ENCODE peak calls at places on chromosomes 5 and 9, in four cellular contexts. S, I, H and X are unnamed samples.

GRCh38 chr5:40046792-40047191 is 622.0 kb upstream of the DAB2 start:
- DNase-seq in S (no peak), I (peak), H (no peak), X (no peak)

GRCh38 chr5:90558344-90559192 is at the start of gene ADGRV1:
- DNase-seq in S (peak), I (peak), H (no peak), X (no peak)

GRCh38 chr9:21770877-21771560 is 31.4 kb upstream of the MTAP start:
- DNase-seq in S (no peak), I (peak), H (no peak), X (no peak)

GRCh38 chr5:128349044-128349629 is 188.9 kb downstream of the FBN2 start:
- DNase-seq in S (no peak), I (no peak), H (no peak), X (no peak)

GRCh38 chr9:32161720-32162119 is 222.7 kb upstream of the ACO1 start:
- DNase-seq in S (no peak), I (no peak), H (no peak), X (no peak)

GRCh38 chr9:135015565-135015964 is 71.9 kb upstream of the OLFM1 start:
- DNase-seq in S (no peak), I (no peak), H (no peak), X (no peak)

GRCh38 chr5:168916852-168917251 is 337.7 kb upstream of the PANK3 start:
- DNase-seq in S (no peak), I (peak), H (no peak), X (no peak)

GRCh38 chr9:22052376-22052945 is 43.4 kb upstream of the CDKN2B start:
- DNase-seq in S (no peak), I (peak), H (no peak), X (no peak)

GRCh38 chr9:89604463-89605180 is at the start of gene GADD45G:
- DNase-seq in S (peak), I (peak), H (peak), X (peak)

GRCh38 chr5:60535198-60535597 is 164.8 kb downstream of the DEPDC1B start:
- DNase-seq in S (no peak), I (no peak), H (no peak), X (no peak)

GRCh38 chr5:82277613-82277986 is 554 bp downstream of the RPS23 start:
- DNase-seq in S (no peak), I (peak), H (no peak), X (no peak)

GRCh38 chr5:82799346-82800077 is 277.7 kb downstream of the TMEM167A start:
- DNase-seq in S (no peak), I (no peak), H (no peak), X (no peak)

GRCh38 chr5:38585812-38586211 is 29.4 kb upstream of the LIFR start:
- DNase-seq in S (no peak), I (no peak), H (no peak), X (no peak)

GRCh38 chr5:180723936-180724335 is 15.9 kb downstream of the OR2Y1 start:
- DNase-seq in S (no peak), I (no peak), H (no peak), X (no peak)

GRCh38 chr9:134187110-134187531 is 22.8 kb upstream of the RNU6ATAC start:
- DNase-seq in S (peak), I (no peak), H (no peak), X (no peak)

GRCh38 chr5:146640285-146640896 is 124.4 kb upstream of the GPR151 start:
- DNase-seq in S (no peak), I (no peak), H (no peak), X (no peak)

GRCh38 chr5:106780355-106780754 is 890.4 kb downstream of the EFNA5 start:
- DNase-seq in S (no peak), I (no peak), H (no peak), X (no peak)

GRCh38 chr5:50559955-50560354 is 106.5 kb upstream of the PARP8 start:
- DNase-seq in S (no peak), I (no peak), H (no peak), X (no peak)

GRCh38 chr5:101687630-101688029 is 608.5 kb downstream of the SLCO4C1 start:
- DNase-seq in S (no peak), I (no peak), H (no peak), X (no peak)

GRCh38 chr9:129457325-129457779 is 163.5 kb downstream of the C9orf50 start:
- DNase-seq in S (no peak), I (no peak), H (no peak), X (no peak)

GRCh38 chr9:129453734-129454133 is 167.2 kb downstream of the C9orf50 start:
- DNase-seq in S (no peak), I (no peak), H (no peak), X (no peak)

GRCh38 chr9:129454468-129455067 is 166.3 kb downstream of the C9orf50 start:
- DNase-seq in S (no peak), I (no peak), H (no peak), X (no peak)

GRCh38 chr9:129456549-129457324 is 164.2 kb downstream of the C9orf50 start:
- DNase-seq in S (no peak), I (no peak), H (no peak), X (no peak)

GRCh38 chr9:129455151-129455995 is 165.5 kb downstream of the C9orf50 start:
- DNase-seq in S (no peak), I (no peak), H (no peak), X (no peak)
- H3K4me3 ChIP-seq in S (no peak), I (no peak), H (no peak), X (no peak)

GRCh38 chr9:4497395-4497794 is 7.1 kb downstream of the SLC1A1 start:
- DNase-seq in S (no peak), I (no peak), H (no peak), X (no peak)

GRCh38 chr9:4496497-4496896 is 6.2 kb downstream of the SLC1A1 start:
- DNase-seq in S (no peak), I (no peak), H (no peak), X (no peak)

GRCh38 chr9:4495537-4495936 is 5.3 kb downstream of the SLC1A1 start:
- DNase-seq in S (no peak), I (no peak), H (no peak), X (no peak)

GRCh38 chr9:4499917-4500316 is 9.6 kb downstream of the SLC1A1 start:
- DNase-seq in S (no peak), I (no peak), H (no peak), X (no peak)

DNA sequence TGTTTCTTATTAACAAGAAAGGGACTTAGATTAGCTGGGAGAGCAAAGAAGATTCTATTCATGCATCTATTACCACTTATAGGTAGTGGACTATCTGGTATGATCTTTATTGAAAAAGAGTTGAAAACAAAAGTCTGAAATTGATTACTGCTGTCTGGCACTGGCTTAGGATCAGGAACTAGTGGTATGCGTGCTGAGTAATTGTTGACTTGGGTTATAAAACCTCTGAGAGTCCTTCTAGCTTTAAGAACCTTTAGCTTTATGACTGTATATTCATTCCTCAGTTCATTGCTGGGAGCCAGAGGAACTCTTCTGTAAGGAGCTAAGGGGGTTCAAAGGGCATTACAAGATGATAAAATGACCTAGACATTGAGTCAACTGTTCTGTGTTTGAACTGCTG is 7.6 kb downstream of the SLC1A1 start:
- DNase-seq in S (no peak), I (peak), H (no peak), X (no peak)
- H3K4me3 ChIP-seq in S (no peak), I (no peak), H (no peak), X (no peak)

DNA sequence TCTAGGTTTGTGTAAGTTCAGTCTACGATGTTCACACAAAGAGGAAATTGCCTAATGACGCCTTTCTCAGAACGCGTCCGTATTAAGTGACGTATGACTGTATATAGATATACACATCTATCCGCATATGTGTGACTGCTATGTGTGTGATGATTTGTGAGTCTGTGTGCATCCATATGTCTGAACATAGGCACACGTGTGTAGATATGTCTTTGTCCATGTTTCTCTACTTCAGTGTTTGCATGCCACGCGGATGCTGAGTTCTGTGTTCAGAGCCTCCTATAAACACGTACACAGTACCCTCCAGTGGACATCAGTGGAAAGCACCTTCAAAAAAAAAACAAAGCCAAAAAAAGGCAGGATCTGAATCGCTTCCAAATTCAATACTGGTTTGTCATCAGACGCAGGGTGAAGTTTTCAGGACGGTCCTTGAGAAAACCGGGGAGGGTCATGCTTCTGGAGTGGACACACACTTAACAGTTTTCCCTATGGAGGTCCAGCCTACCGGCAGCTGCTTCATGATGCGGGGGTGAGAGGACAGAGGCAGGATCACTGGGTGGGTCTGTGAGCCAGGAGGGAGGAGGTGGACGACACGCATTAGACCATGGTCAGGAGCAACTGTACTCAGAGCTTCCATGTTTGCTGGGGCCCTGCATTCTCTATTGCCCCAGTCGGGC is 29.5 kb upstream of the ALDH1B1 start:
- DNase-seq in S (peak), I (peak), H (peak), X (peak)
- H3K4me3 ChIP-seq in S (no peak), I (no peak), H (peak), X (no peak)

DNA sequence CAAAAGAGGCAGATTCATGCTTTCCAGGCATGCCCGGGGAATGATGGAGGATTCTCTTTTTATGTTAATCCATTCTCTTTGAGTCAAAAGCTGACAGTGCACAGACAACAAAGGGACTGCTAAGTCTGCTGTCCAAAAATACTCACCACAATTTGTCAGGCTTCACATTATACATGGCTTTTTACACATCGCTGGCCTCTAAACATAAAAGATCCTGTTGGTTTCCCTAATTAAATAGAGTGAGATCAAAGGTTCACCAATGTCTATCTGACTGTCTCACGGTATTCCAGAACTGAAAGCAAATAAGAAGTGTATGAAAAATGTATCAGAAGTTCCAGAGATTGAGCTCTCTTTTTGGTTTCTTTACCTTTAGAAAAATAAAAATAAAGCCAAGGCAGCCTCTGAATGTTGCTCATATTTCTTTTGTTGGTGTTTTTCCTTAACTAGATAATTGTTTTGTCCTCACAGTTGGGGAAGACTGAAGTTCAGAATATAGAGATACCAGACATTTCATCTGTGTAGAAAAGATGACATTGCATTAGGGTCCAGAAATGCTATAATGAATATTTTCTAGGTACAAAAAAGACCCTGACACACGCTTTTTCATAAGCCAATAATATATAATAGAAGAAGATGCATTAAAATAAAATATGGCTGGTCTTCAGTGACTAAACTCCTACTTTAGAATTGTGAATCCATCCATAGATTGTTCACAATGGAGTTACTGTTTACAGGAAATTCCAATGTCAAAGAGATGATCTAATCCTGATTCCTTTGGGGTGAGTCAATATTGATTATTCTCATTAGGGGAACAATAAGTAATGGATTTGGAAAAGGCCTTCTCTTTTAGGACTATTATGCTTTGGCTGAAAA is 688.2 kb upstream of the CDH6 start:
- DNase-seq in S (no peak), I (peak), H (no peak), X (no peak)
- H3K4me3 ChIP-seq in S (no peak), I (no peak), H (no peak), X (no peak)

DNA sequence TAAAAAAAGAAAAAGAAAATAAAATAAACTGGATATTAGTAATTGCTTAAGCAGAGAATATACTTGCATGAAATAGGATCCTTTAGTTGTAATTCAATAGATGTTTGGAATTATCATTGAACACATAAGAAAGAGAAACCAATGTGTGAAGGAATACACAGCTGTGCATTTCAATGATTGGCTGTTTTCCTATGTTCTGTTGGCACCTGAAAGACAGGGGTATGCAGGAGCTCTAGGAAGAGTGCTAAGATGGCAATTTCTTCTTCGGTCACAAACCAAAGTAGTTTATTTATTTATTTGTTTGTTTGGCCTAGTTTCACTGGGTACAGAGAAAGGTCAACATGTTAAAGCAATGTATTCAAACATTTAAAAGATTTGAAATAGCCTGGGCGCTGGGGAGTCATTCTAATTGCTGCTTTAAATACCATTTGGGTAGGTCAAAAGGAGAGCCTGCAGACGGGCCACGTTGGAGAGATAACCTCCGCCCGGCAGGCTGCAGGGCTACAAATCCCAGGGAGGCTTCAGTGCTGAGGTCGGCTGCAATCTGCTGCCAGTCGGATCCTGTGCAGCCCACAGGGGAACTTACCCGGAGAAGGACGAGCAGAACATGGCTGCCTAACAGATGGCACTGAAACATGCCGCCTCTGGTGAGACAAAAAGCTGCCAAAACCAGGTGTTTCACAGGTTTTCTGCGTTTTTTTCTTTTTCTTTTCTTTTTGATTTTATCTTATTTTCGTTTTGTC is 154.2 kb upstream of the TYRP1 start:
- DNase-seq in S (no peak), I (no peak), H (no peak), X (no peak)
- H3K4me3 ChIP-seq in S (no peak), I (peak), H (no peak), X (no peak)

DNA sequence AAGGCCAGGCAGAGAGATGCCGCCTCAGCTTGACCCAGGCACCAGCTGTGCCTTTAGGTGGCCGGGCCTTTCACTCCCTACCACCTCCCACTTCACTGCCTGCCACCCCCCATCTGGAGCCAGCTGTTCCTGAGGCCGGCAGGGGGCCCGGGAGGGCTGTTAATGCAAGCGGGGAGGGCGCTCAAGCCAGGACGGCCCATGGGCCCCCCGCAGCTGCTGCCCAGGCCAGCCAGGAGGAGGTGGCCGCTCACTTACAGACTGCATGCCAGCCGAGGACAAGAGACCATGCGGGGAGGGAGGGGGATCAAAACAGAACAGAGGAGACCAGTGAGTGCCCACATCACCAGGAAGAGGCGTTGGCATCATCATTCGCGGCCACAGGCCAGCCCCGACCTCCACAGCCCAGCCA is 4.5 kb downstream of the ABCA2 start:
- DNase-seq in S (no peak), I (no peak), H (no peak), X (no peak)
- H3K4me3 ChIP-seq in S (no peak), I (no peak), H (no peak), X (no peak)

GRCh38 chr9:136532799-136533774 is 12.8 kb downstream of the NOTCH1 start:
- DNase-seq in S (no peak), I (no peak), H (peak), X (no peak)

GRCh38 chr9:136533775-136534157 is 12.1 kb downstream of the NOTCH1 start:
- DNase-seq in S (no peak), I (no peak), H (no peak), X (no peak)

GRCh38 chr9:136530472-136531089 is 15.3 kb downstream of the NOTCH1 start:
- DNase-seq in S (no peak), I (no peak), H (no peak), X (no peak)

GRCh38 chr9:136531186-136531903 is 14.5 kb downstream of the NOTCH1 start:
- DNase-seq in S (no peak), I (no peak), H (no peak), X (no peak)

DNA sequence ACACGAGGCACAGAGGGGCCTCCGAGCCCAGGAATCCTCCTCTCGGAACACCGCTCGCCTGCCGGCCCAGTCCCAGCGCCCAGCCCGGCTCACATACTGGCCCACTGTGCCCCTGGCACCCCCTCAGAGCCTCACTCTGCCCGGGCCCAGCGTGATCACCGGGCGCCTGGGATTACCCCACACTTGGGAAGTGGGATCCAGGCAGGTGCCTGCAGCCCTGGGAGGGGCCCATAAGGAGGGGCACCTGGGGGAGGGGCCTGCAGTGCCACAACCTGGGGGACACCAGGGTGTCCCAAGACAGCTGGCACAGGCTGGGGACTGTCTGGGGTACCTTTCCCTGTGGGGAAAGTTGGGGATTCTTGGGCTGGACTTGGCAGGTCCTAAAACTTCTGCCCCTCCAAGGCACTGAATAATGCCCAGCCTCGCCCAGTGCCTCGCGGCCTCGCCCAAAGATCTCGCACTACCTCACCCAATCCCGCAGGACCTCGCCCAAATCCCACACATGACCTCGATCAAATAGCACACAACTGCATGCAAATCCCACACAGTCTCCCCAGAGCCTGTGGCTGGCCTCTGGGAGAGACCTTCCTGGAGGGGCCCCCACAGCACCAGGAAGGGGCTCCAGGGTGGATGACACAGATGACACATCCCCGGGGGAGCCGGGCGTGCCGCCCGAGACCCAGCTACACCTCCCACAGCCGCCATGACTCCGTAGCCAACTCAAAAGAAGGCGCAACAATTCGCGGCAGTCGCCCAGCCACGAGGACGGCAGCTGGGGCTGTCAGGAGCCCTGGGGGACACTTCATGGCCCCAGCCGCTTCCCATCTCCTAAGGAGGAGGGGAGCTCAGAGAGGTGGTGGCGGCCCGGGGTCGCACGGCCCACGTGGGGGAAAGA is 13.7 kb downstream of the NOTCH1 start:
- DNase-seq in S (no peak), I (no peak), H (no peak), X (no peak)
- H3K4me3 ChIP-seq in S (no peak), I (no peak), H (no peak), X (no peak)

GRCh38 chr5:55172051-55172899 is 702 bp downstream of the CDC20B start:
- DNase-seq in S (no peak), I (peak), H (peak), X (peak)
- H3K4me3 ChIP-seq in S (peak), I (peak), H (peak), X (peak)

GRCh38 chr9:98848450-98849149 is 41.1 kb downstream of the GALNT12 start:
- DNase-seq in S (peak), I (peak), H (peak), X (peak)
- H3K4me3 ChIP-seq in S (peak), I (peak), H (no peak), X (no peak)